ENCODE peak calls at places on chromosomes 13 and 19, in six cellular contexts. I, S, B, H, E and R are unnamed samples.

GRCh38 chr19:54464044-54464623 is 556 bp upstream of the LENG9 start:
- DNase-seq in I (peak), S (peak), B (peak), H (peak), E (peak), R (peak)

GRCh38 chr19:14059093-14059480 is 2.8 kb downstream of the PALM3 start:
- DNase-seq in I (no peak), S (peak), B (no peak), H (no peak), E (no peak), R (no peak)

GRCh38 chr13:96684472-96684871 is 309.8 kb downstream of the OXGR1 start:
- DNase-seq in I (no peak), S (no peak), B (no peak), H (no peak), E (no peak), R (no peak)

GRCh38 chr13:111846396-111847174 is 220.4 kb upstream of the SOX1 start:
- DNase-seq in I (no peak), S (no peak), B (no peak), H (no peak), E (no peak), R (peak)

GRCh38 chr19:15081911-15082310 is at the start of gene OR1I1:
- DNase-seq in I (no peak), S (no peak), B (no peak), H (no peak), E (no peak), R (no peak)

GRCh38 chr13:101272886-101273285 is 143.4 kb downstream of the NALCN start:
- DNase-seq in I (no peak), S (no peak), B (no peak), H (no peak), E (no peak), R (no peak)

GRCh38 chr13:42354246-42355117 is 82.5 kb downstream of the AKAP11 start:
- DNase-seq in I (no peak), S (no peak), B (peak), H (peak), E (no peak), R (no peak)

GRCh38 chr19:17049711-17050280 is 23.2 kb upstream of the CPAMD8 start:
- DNase-seq in I (peak), S (no peak), B (peak), H (no peak), E (no peak), R (no peak)

GRCh38 chr19:48417436-48417835 is 24.0 kb downstream of the GRIN2D start:
- DNase-seq in I (no peak), S (no peak), B (no peak), H (no peak), E (peak), R (no peak)

GRCh38 chr19:57348136-57348535 is 2.9 kb upstream of the ZNF304 start:
- DNase-seq in I (no peak), S (no peak), B (no peak), H (no peak), E (no peak), R (no peak)

GRCh38 chr13:109719962-109720646 is 66.3 kb downstream of the IRS2 start:
- DNase-seq in I (peak), S (peak), B (no peak), H (no peak), E (no peak), R (no peak)

GRCh38 chr19:13163609-13164364 is 13.6 kb downstream of the IER2 start:
- DNase-seq in I (peak), S (peak), B (peak), H (no peak), E (peak), R (peak)

GRCh38 chr13:20525144-20525600 is 485 bp downstream of the CRYL1 start:
- DNase-seq in I (no peak), S (no peak), B (peak), H (no peak), E (peak), R (no peak)

GRCh38 chr13:70812481-70812880 is 704.2 kb upstream of the KLHL1 start:
- DNase-seq in I (no peak), S (no peak), B (peak), H (no peak), E (no peak), R (no peak)

GRCh38 chr19:3075605-3076431 is 13.5 kb upstream of the TLE5 start:
- DNase-seq in I (no peak), S (peak), B (peak), H (no peak), E (no peak), R (peak)

GRCh38 chr19:646798-647565 is 7.3 kb downstream of the FGF22 start:
- DNase-seq in I (no peak), S (no peak), B (no peak), H (no peak), E (no peak), R (no peak)

GRCh38 chr13:97268772-97269171 is 46.6 kb downstream of the MBNL2 start:
- DNase-seq in I (no peak), S (no peak), B (peak), H (no peak), E (no peak), R (no peak)

GRCh38 chr13:59461411-59461810 is 702.3 kb downstream of the DIAPH3 start:
- DNase-seq in I (no peak), S (peak), B (peak), H (no peak), E (no peak), R (no peak)

GRCh38 chr13:92830821-92831220 is 395.8 kb upstream of the GPC6 start:
- DNase-seq in I (no peak), S (no peak), B (no peak), H (no peak), E (no peak), R (no peak)

GRCh38 chr13:47859129-47859528 is 141.9 kb downstream of the SUCLA2 start:
- DNase-seq in I (no peak), S (no peak), B (no peak), H (no peak), E (no peak), R (no peak)

GRCh38 chr19:40423227-40423566 is 2.6 kb downstream of the SERTAD1 start:
- DNase-seq in I (no peak), S (no peak), B (no peak), H (no peak), E (no peak), R (no peak)

GRCh38 chr19:40424637-40425449 is 949 bp downstream of the SERTAD1 start:
- DNase-seq in I (no peak), S (peak), B (peak), H (no peak), E (no peak), R (no peak)

GRCh38 chr19:40423938-40424337 is 1.9 kb downstream of the SERTAD1 start:
- DNase-seq in I (no peak), S (no peak), B (no peak), H (no peak), E (no peak), R (no peak)

GRCh38 chr19:40422428-40423226 is 3.2 kb downstream of the SERTAD1 start:
- DNase-seq in I (no peak), S (no peak), B (no peak), H (no peak), E (no peak), R (no peak)

GRCh38 chr19:40425450-40426287 is at the start of gene SERTAD1:
- DNase-seq in I (peak), S (peak), B (peak), H (peak), E (peak), R (peak)
- TF ChIP-seq POLR2A in I (peak), S (peak), B (peak), H (peak), E (peak), R (peak)

GRCh38 chr13:94480672-94481145 is 1.2 kb upstream of the DCT start:
- DNase-seq in I (no peak), S (no peak), B (no peak), H (no peak), E (no peak), R (peak)
- TF ChIP-seq MAX in I (no peak), S (no peak), B (no peak), H (no peak), E (no peak), R (peak)

DNA sequence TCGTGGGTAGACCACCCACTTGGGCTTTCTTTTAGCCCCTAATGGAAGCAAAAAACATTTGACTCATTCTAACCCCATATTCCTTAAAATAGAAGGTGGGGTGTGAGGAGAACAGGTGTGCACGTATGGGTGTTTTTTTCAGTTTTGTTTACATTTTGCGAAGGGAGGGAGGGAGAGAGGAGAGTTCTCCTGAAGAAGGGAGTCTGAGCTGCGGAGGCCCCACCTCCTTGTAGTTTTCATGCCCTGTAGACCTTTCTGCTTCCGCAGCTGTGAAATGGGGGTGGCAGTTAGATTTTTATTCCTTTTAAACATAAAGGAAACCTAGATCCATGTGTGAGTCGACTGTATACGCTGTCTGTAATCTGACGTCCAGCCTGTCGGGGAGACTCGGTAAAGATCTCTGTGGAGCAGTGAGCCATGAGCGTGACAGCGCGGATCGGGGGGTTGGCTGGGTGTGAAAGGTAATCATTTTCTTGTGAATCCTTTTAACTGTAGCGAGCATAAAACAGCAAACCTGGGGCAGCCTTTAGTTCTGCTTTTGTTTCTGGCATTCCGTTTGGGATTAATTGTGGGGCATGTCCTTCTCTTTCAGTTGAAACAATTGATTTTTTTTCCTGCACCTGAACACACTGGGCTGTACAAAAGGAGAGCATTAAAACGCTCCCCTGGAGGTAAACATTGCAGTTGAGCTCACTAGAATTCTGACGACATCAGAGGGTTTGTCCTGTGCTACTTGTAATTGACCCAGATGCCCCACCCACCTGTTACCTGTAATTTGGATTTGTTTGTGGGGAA is 2.3 kb downstream of the UPF1 start:
- DNase-seq in I (no peak), S (no peak), B (peak), H (no peak), E (peak), R (no peak)
- TF ChIP-seq MYC in I (no peak), S (no peak), B (no peak), H (no peak), E (no peak), R (no peak)

GRCh38 chr13:113153810-113154748 is 4.4 kb upstream of the PROZ start:
- DNase-seq in I (peak), S (peak), B (peak), H (peak), E (peak), R (peak)
- TF ChIP-seq POLR2A in I (peak), S (peak), B (peak), H (peak), E (no peak), R (peak)